ENCODE peak calls at places on chromosomes 7 and 10, in six cellular contexts. J, L, E, W, M and F are unnamed samples.
A peak's percentile ranks its signal among the peaks of the same experiment; 100 is the strongest.

GRCh38 chr7:771241-772004 is 44.3 kb upstream of the PRKAR1B start:
- DNase-seq in E (no peak), J (no peak), W (no peak), M (no peak), L (no peak), F (peak; percentile 28)

GRCh38 chr7:148906707-148907498 is 22.8 kb upstream of the EZH2 start:
- DNase-seq in W (peak; percentile 89), L (no peak), J (no peak), E (no peak), M (no peak), F (no peak)

GRCh38 chr10:31758495-31758894 is 170.1 kb downstream of the ARHGAP12 start:
- DNase-seq in M (no peak), W (no peak), L (no peak), E (no peak), J (no peak), F (no peak)

GRCh38 chr10:84825330-84825729 is 496.9 kb downstream of the CCSER2 start:
- DNase-seq in E (no peak), M (peak; percentile 61), W (peak; percentile 77), L (no peak), J (no peak), F (peak; percentile 84)

GRCh38 chr10:110648743-110649651 is 4.9 kb downstream of the RBM20 start:
- DNase-seq in E (no peak), W (no peak), M (no peak), L (no peak), J (no peak), F (peak; percentile 44)

GRCh38 chr10:62430881-62431280 is 56.7 kb downstream of the ZNF365 start:
- DNase-seq in M (no peak), E (no peak), J (no peak), L (no peak), W (no peak), F (no peak)

GRCh38 chr7:359776-360361 is 69.9 kb downstream of the FOXL3 start:
- DNase-seq in M (no peak), L (no peak), W (no peak), J (no peak), E (no peak), F (no peak)

GRCh38 chr10:64156131-64156530 is 634.9 kb downstream of the REEP3 start:
- DNase-seq in E (no peak), M (no peak), W (no peak), J (no peak), L (no peak), F (no peak)

GRCh38 chr7:108108131-108108530 is 22.0 kb downstream of the LAMB4 start:
- DNase-seq in L (no peak), E (no peak), M (no peak), W (no peak), J (no peak), F (no peak)

GRCh38 chr10:78774999-78775711 is 293.6 kb upstream of the ZMIZ1 start:
- DNase-seq in J (no peak), M (no peak), E (no peak), L (no peak), W (no peak), F (peak; percentile 49)

GRCh38 chr10:133481086-133481643 is 27.4 kb downstream of the SCART1 start:
- DNase-seq in L (no peak), E (no peak), W (no peak), J (no peak), M (no peak), F (no peak)

GRCh38 chr10:11448545-11449244 is 162.8 kb downstream of the USP6NL start:
- DNase-seq in E (no peak), M (no peak), L (no peak), W (no peak), J (no peak), F (no peak)

GRCh38 chr7:42746226-42746625 is 165.6 kb downstream of the C7orf25 start:
- DNase-seq in E (no peak), J (no peak), M (no peak), L (no peak), W (no peak), F (peak; percentile 22)

GRCh38 chr10:103818110-103818509 is 37.3 kb downstream of the SH3PXD2A start:
- DNase-seq in J (no peak), W (no peak), L (no peak), E (no peak), M (no peak), F (no peak)

GRCh38 chr10:95782274-95782830 is 26.4 kb downstream of the ENTPD1 start:
- DNase-seq in E (no peak), W (no peak), J (no peak), M (no peak), L (no peak), F (no peak)

GRCh38 chr10:29926649-29927048 is 132.7 kb downstream of the JCAD start:
- DNase-seq in M (peak; percentile 54), E (peak; percentile 38), W (peak; percentile 15), L (no peak), J (no peak), F (peak; percentile 49)

GRCh38 chr7:72466797-72467196 is 54.7 kb upstream of the CALN1 start:
- DNase-seq in J (no peak), E (no peak), L (no peak), W (no peak), M (no peak), F (no peak)

GRCh38 chr7:149880871-149881301 is 7.1 kb downstream of the ATP6V0E2 start:
- DNase-seq in M (no peak), L (peak; percentile 70), W (no peak), E (no peak), J (no peak), F (no peak)

GRCh38 chr10:62185914-62186692 is 82.5 kb downstream of the RTKN2 start:
- DNase-seq in E (no peak), L (no peak), J (no peak), M (no peak), W (no peak), F (no peak)

GRCh38 chr7:135756191-135756590 is 7.6 kb upstream of the FAM180A start:
- DNase-seq in L (no peak), W (no peak), E (no peak), M (no peak), J (no peak), F (no peak)

GRCh38 chr10:115801987-115802386 is 471.0 kb downstream of the GFRA1 start:
- DNase-seq in E (no peak), J (no peak), W (no peak), L (no peak), M (no peak), F (no peak)

GRCh38 chr10:4326647-4327046 is 499.4 kb upstream of the AKR1E2 start:
- DNase-seq in E (no peak), W (no peak), M (no peak), L (no peak), J (no peak), F (no peak)
- H3K4me3 ChIP-seq in E (no peak overlapping the region), W (no peak overlapping the region), M (no peak overlapping the region), L (no peak overlapping the region), J (no peak overlapping the region), F (no peak overlapping the region)

GRCh38 chr7:24982917-24983316 is 2.9 kb upstream of the OSBPL3 start:
- DNase-seq in E (peak; percentile 26), M (no peak), W (peak; percentile 39), L (no peak), J (no peak), F (no peak)
- TF ChIP-seq CTCF in E (peak; percentile 71), M (peak; percentile 47), W (peak; percentile 35), L (no peak), J (peak; percentile 24), F (peak; percentile 54)

DNA sequence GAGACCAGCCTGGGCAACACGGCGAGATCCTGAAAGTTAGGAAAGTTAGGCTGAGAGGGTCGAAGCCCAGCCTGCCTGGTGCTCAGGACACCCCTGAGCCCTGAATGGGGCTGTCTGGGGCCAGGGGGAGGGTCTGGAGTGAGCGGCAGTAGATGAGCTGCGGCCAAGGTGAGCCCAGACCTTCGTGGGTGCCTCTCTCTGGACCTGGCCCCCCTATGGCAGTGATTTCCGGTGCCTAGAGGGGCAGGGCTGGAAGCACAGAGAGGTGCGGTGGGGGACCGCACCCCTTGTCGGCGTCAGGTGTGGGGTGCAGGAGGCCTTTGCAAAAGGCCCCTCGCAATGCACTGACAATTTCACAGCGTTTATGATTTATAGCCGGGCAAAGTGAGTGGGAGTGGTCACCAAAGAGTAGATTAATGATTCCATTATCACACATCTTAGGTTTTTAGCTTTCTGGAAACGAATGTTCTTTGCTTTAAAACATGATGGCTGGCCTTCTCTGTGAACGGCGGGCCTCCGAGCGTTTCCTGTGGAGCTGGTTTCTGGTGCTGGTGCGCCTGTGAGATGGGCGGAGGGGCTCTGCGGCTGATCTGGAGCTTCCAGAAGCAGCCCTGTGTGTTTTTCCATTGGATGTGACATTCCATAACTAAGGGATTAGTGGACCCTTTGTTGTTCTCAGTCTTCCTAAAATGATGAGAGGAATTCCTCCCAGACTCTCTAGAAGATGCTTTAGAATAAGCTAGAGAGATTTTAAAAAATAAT is 171.0 kb upstream of the ZNF32 start:
- DNase-seq in E (no peak), L (no peak), W (no peak), J (no peak), M (no peak), F (no peak)
- H3K27me3 ChIP-seq in E (peaks cover 5% of the 10 kb centered on the region), L (no peaks in the 10 kb centered on the region), W (peaks cover 17% of the 10 kb centered on the region), J (no peaks in the 10 kb centered on the region), M (no peaks in the 10 kb centered on the region), F (no peaks in the 10 kb centered on the region)

GRCh38 chr7:103680161-103681144 is 234.4 kb upstream of the SLC26A5 start:
- DNase-seq in L (no peak), M (no peak), W (peak; percentile 17), E (no peak), J (no peak), F (no peak)
- H3K4me3 ChIP-seq in L (no peak overlapping the region), M (no peak overlapping the region), W (no peak overlapping the region), E (no peak overlapping the region), J (no peak overlapping the region), F (no peak overlapping the region)

GRCh38 chr10:13957856-13958255 is 371.1 kb downstream of the PRPF18 start:
- DNase-seq in E (no peak), W (no peak), M (no peak), L (no peak), J (no peak), F (no peak)

GRCh38 chr10:13955426-13955825 is 368.7 kb downstream of the PRPF18 start:
- DNase-seq in J (no peak), W (no peak), E (no peak), M (no peak), L (no peak), F (no peak)

GRCh38 chr10:13959443-13960359 is 371.0 kb downstream of the FRMD4A start:
- DNase-seq in W (no peak), E (no peak), J (no peak), M (no peak), L (no peak), F (no peak)

GRCh38 chr10:13953371-13953770 is 366.6 kb downstream of the PRPF18 start:
- DNase-seq in J (no peak), M (no peak), W (no peak), L (no peak), E (no peak), F (peak; percentile 74)

GRCh38 chr10:13956826-13957225 is 370.1 kb downstream of the PRPF18 start:
- DNase-seq in E (no peak), W (no peak), M (no peak), L (peak; percentile 42), J (no peak), F (peak; percentile 85)
- TF ChIP-seq CTCF in E (no peak), W (no peak), M (no peak), L (peak; percentile 33), J (peak; percentile 26), F (peak; percentile 67)

GRCh38 chr7:98868450-98868849 is 1.4 kb downstream of the TMEM130 start:
- DNase-seq in M (no peak), W (no peak), E (no peak), J (no peak), L (no peak), F (no peak)
- H3K27me3 ChIP-seq in M (peaks cover 14% of the 10 kb centered on the region), W (no peaks in the 10 kb centered on the region), E (no peaks in the 10 kb centered on the region), J (peaks cover 64% of the 10 kb centered on the region), L (no peaks in the 10 kb centered on the region), F (peaks cover 23% of the 10 kb centered on the region)